ENCODE peak calls at places on chromosomes 16 and 17, in eight cellular contexts. One of them, this sample, is unnamed.

GRCh38 chr17:48021964-48022363 is 15.6 kb downstream of the COPZ2 start:
- DNase-seq in aorta: peak; percentile 32
- DNase-seq in naive thymus-derived CD4-positive, alpha-beta T cell: no peak
- DNase-seq in effector memory CD8-positive, alpha-beta T cell: no peak
- DNase-seq in omental fat pad: no peak
- DNase-seq in activated CD4-positive, alpha-beta T cell treated with anti-CD3 and anti-CD28 coated beads, Interleukin-2, amount 50 U/mL, for 1 hour: no peak
- DNase-seq in NCI-H1092: no peak
- DNase-seq in A549: no peak
- DNase-seq in this sample: no peak

GRCh38 chr17:64393000-64393402 is 2.3 kb upstream of the PECAM1 start:
- DNase-seq in aorta: peak; percentile 66
- DNase-seq in omental fat pad: no peak
- DNase-seq in A549: no peak
- DNase-seq in activated CD4-positive, alpha-beta T cell treated with anti-CD3 and anti-CD28 coated beads, Interleukin-2, amount 50 U/mL, for 1 hour: no peak
- DNase-seq in effector memory CD8-positive, alpha-beta T cell: peak; percentile 46
- DNase-seq in NCI-H1092: no peak
- DNase-seq in naive thymus-derived CD4-positive, alpha-beta T cell: no peak
- DNase-seq in this sample: no peak

GRCh38 chr17:8800656-8801055 is 1.5 kb upstream of the MFSD6L start:
- DNase-seq in activated CD4-positive, alpha-beta T cell treated with anti-CD3 and anti-CD28 coated beads, Interleukin-2, amount 50 U/mL, for 1 hour: no peak
- DNase-seq in A549: no peak
- DNase-seq in effector memory CD8-positive, alpha-beta T cell: no peak
- DNase-seq in aorta: no peak
- DNase-seq in naive thymus-derived CD4-positive, alpha-beta T cell: no peak
- DNase-seq in NCI-H1092: no peak
- DNase-seq in omental fat pad: no peak
- DNase-seq in this sample: no peak

GRCh38 chr17:2716649-2717048 is 5.1 kb upstream of the CLUH start:
- DNase-seq in A549: no peak
- DNase-seq in NCI-H1092: no peak
- DNase-seq in effector memory CD8-positive, alpha-beta T cell: no peak
- DNase-seq in aorta: no peak
- DNase-seq in naive thymus-derived CD4-positive, alpha-beta T cell: no peak
- DNase-seq in omental fat pad: no peak
- DNase-seq in activated CD4-positive, alpha-beta T cell treated with anti-CD3 and anti-CD28 coated beads, Interleukin-2, amount 50 U/mL, for 1 hour: no peak
- DNase-seq in this sample: no peak

GRCh38 chr16:50303605-50304466 is 37.5 kb downstream of the ADCY7 start:
- DNase-seq in activated CD4-positive, alpha-beta T cell treated with anti-CD3 and anti-CD28 coated beads, Interleukin-2, amount 50 U/mL, for 1 hour: no peak
- DNase-seq in omental fat pad: no peak
- DNase-seq in aorta: peak; percentile 73
- DNase-seq in effector memory CD8-positive, alpha-beta T cell: no peak
- DNase-seq in NCI-H1092: no peak
- DNase-seq in A549: no peak
- DNase-seq in naive thymus-derived CD4-positive, alpha-beta T cell: no peak
- DNase-seq in this sample: no peak

GRCh38 chr17:56064506-56064905 is 88.8 kb upstream of the ANKFN1 start:
- DNase-seq in A549: no peak
- DNase-seq in aorta: no peak
- DNase-seq in effector memory CD8-positive, alpha-beta T cell: no peak
- DNase-seq in omental fat pad: no peak
- DNase-seq in naive thymus-derived CD4-positive, alpha-beta T cell: no peak
- DNase-seq in NCI-H1092: no peak
- DNase-seq in activated CD4-positive, alpha-beta T cell treated with anti-CD3 and anti-CD28 coated beads, Interleukin-2, amount 50 U/mL, for 1 hour: no peak
- DNase-seq in this sample: no peak

GRCh38 chr17:30426292-30426691 is 47.6 kb downstream of the CPD start:
- DNase-seq in naive thymus-derived CD4-positive, alpha-beta T cell: no peak
- DNase-seq in omental fat pad: no peak
- DNase-seq in activated CD4-positive, alpha-beta T cell treated with anti-CD3 and anti-CD28 coated beads, Interleukin-2, amount 50 U/mL, for 1 hour: no peak
- DNase-seq in NCI-H1092: no peak
- DNase-seq in aorta: no peak
- DNase-seq in effector memory CD8-positive, alpha-beta T cell: no peak
- DNase-seq in A549: no peak
- DNase-seq in this sample: no peak

GRCh38 chr17:77096570-77097214 is 44.1 kb upstream of the SEC14L1 start:
- DNase-seq in activated CD4-positive, alpha-beta T cell treated with anti-CD3 and anti-CD28 coated beads, Interleukin-2, amount 50 U/mL, for 1 hour: no peak
- DNase-seq in aorta: no peak
- DNase-seq in effector memory CD8-positive, alpha-beta T cell: no peak
- DNase-seq in NCI-H1092: no peak
- DNase-seq in naive thymus-derived CD4-positive, alpha-beta T cell: no peak
- DNase-seq in A549: peak; percentile 65
- DNase-seq in omental fat pad: no peak
- DNase-seq in this sample: no peak

GRCh38 chr17:16215965-16216316 is 607 bp upstream of the NCOR1 start:
- DNase-seq in omental fat pad: no peak
- DNase-seq in effector memory CD8-positive, alpha-beta T cell: peak; percentile 5
- DNase-seq in NCI-H1092: no peak
- DNase-seq in naive thymus-derived CD4-positive, alpha-beta T cell: peak; percentile 10
- DNase-seq in aorta: no peak
- DNase-seq in activated CD4-positive, alpha-beta T cell treated with anti-CD3 and anti-CD28 coated beads, Interleukin-2, amount 50 U/mL, for 1 hour: peak; percentile 5
- DNase-seq in A549: no peak
- DNase-seq in this sample: no peak

GRCh38 chr17:45019177-45019711 is 32.2 kb downstream of the DCAKD start:
- DNase-seq in A549: peak; percentile 71
- DNase-seq in omental fat pad: no peak
- DNase-seq in effector memory CD8-positive, alpha-beta T cell: peak; percentile 24
- DNase-seq in aorta: peak; percentile 83
- DNase-seq in naive thymus-derived CD4-positive, alpha-beta T cell: peak; percentile 37
- DNase-seq in activated CD4-positive, alpha-beta T cell treated with anti-CD3 and anti-CD28 coated beads, Interleukin-2, amount 50 U/mL, for 1 hour: peak; percentile 20
- DNase-seq in NCI-H1092: peak; percentile 33
- DNase-seq in this sample: peak; percentile 17

GRCh38 chr17:50141026-50141749 is 9.3 kb downstream of the PPP1R9B start:
- DNase-seq in omental fat pad: no peak
- DNase-seq in naive thymus-derived CD4-positive, alpha-beta T cell: no peak
- DNase-seq in aorta: no peak
- DNase-seq in A549: no peak
- DNase-seq in effector memory CD8-positive, alpha-beta T cell: no peak
- DNase-seq in activated CD4-positive, alpha-beta T cell treated with anti-CD3 and anti-CD28 coated beads, Interleukin-2, amount 50 U/mL, for 1 hour: no peak
- DNase-seq in NCI-H1092: no peak
- DNase-seq in this sample: no peak

GRCh38 chr16:16915771-16916170 is 536.8 kb downstream of the NPIPA7 start:
- DNase-seq in activated CD4-positive, alpha-beta T cell treated with anti-CD3 and anti-CD28 coated beads, Interleukin-2, amount 50 U/mL, for 1 hour: no peak
- DNase-seq in A549: no peak
- DNase-seq in NCI-H1092: no peak
- DNase-seq in naive thymus-derived CD4-positive, alpha-beta T cell: no peak
- DNase-seq in effector memory CD8-positive, alpha-beta T cell: no peak
- DNase-seq in aorta: no peak
- DNase-seq in omental fat pad: no peak
- DNase-seq in this sample: no peak

This sample was measured in activated T-helper 9 cell treated with anti-CD3 and anti-CD28 coated beads, Interleukin-2, amount 50 U/mL, for 16 hours.